ENCODE peak calls at places on chromosomes 5 and 9, in five cellular contexts. One of them, this sample, is unnamed.

GRCh38 chr9:136531904-136532798 is 13.7 kb downstream of the NOTCH1 start:
- DNase-seq in heart left ventricle: no peak
- DNase-seq in stimulated activated CD8-positive, alpha-beta memory T cell treated with anti-CD3 and anti-CD28 coated beads, Interleukin-15, amount 100 ng/mL, for 48 hours: no peak
- DNase-seq in NCI-H774: no peak
- DNase-seq in hepatocyte: no peak
- DNase-seq in this sample: no peak

GRCh38 chr5:178249191-178249989 is 16.8 kb upstream of the PHYKPL start:
- DNase-seq in heart left ventricle: no peak
- DNase-seq in stimulated activated CD8-positive, alpha-beta memory T cell treated with anti-CD3 and anti-CD28 coated beads, Interleukin-15, amount 100 ng/mL, for 48 hours: no peak
- DNase-seq in NCI-H774: no peak
- DNase-seq in hepatocyte: no peak
- DNase-seq in this sample: no peak

GRCh38 chr5:44336708-44337107 is 52.5 kb downstream of the FGF10 start:
- DNase-seq in heart left ventricle: no peak
- DNase-seq in stimulated activated CD8-positive, alpha-beta memory T cell treated with anti-CD3 and anti-CD28 coated beads, Interleukin-15, amount 100 ng/mL, for 48 hours: no peak
- DNase-seq in NCI-H774: no peak
- DNase-seq in hepatocyte: no peak
- DNase-seq in this sample: no peak

GRCh38 chr9:137311171-137311970 is 9.3 kb upstream of the NRARP start:
- DNase-seq in heart left ventricle: peak; percentile 28
- DNase-seq in stimulated activated CD8-positive, alpha-beta memory T cell treated with anti-CD3 and anti-CD28 coated beads, Interleukin-15, amount 100 ng/mL, for 48 hours: no peak
- DNase-seq in NCI-H774: peak; percentile 83
- DNase-seq in hepatocyte: peak; percentile 85
- DNase-seq in this sample: no peak

GRCh38 chr5:39699164-39699563 is 274.4 kb upstream of the DAB2 start:
- DNase-seq in heart left ventricle: no peak
- DNase-seq in stimulated activated CD8-positive, alpha-beta memory T cell treated with anti-CD3 and anti-CD28 coated beads, Interleukin-15, amount 100 ng/mL, for 48 hours: no peak
- DNase-seq in NCI-H774: no peak
- DNase-seq in hepatocyte: no peak
- DNase-seq in this sample: no peak

GRCh38 chr5:159311063-159311462 is 19.2 kb downstream of the IL12B start:
- DNase-seq in heart left ventricle: no peak
- DNase-seq in stimulated activated CD8-positive, alpha-beta memory T cell treated with anti-CD3 and anti-CD28 coated beads, Interleukin-15, amount 100 ng/mL, for 48 hours: no peak
- DNase-seq in NCI-H774: no peak
- DNase-seq in hepatocyte: no peak
- DNase-seq in this sample: no peak

GRCh38 chr9:10366171-10366779 is 246.5 kb downstream of the PTPRD start:
- DNase-seq in heart left ventricle: no peak
- DNase-seq in stimulated activated CD8-positive, alpha-beta memory T cell treated with anti-CD3 and anti-CD28 coated beads, Interleukin-15, amount 100 ng/mL, for 48 hours: no peak
- DNase-seq in NCI-H774: peak; percentile 42
- DNase-seq in hepatocyte: peak; percentile 61
- DNase-seq in this sample: no peak

GRCh38 chr5:56388229-56389065 is 155.3 kb upstream of the ANKRD55 start:
- DNase-seq in heart left ventricle: no peak
- DNase-seq in stimulated activated CD8-positive, alpha-beta memory T cell treated with anti-CD3 and anti-CD28 coated beads, Interleukin-15, amount 100 ng/mL, for 48 hours: no peak
- DNase-seq in NCI-H774: no peak
- DNase-seq in hepatocyte: no peak
- DNase-seq in this sample: no peak

GRCh38 chr9:12874395-12874794 is 99.6 kb downstream of the LURAP1L start:
- DNase-seq in heart left ventricle: no peak
- DNase-seq in stimulated activated CD8-positive, alpha-beta memory T cell treated with anti-CD3 and anti-CD28 coated beads, Interleukin-15, amount 100 ng/mL, for 48 hours: no peak
- DNase-seq in NCI-H774: no peak
- DNase-seq in hepatocyte: no peak
- DNase-seq in this sample: no peak

GRCh38 chr9:95107976-95108375 is 209.5 kb downstream of the FANCC start:
- DNase-seq in heart left ventricle: no peak
- DNase-seq in stimulated activated CD8-positive, alpha-beta memory T cell treated with anti-CD3 and anti-CD28 coated beads, Interleukin-15, amount 100 ng/mL, for 48 hours: no peak
- DNase-seq in NCI-H774: no peak
- DNase-seq in hepatocyte: no peak
- DNase-seq in this sample: no peak

GRCh38 chr5:119876522-119876921 is 247.2 kb downstream of the FAM170A start:
- DNase-seq in heart left ventricle: no peak
- DNase-seq in stimulated activated CD8-positive, alpha-beta memory T cell treated with anti-CD3 and anti-CD28 coated beads, Interleukin-15, amount 100 ng/mL, for 48 hours: no peak
- DNase-seq in NCI-H774: no peak
- DNase-seq in hepatocyte: no peak
- DNase-seq in this sample: no peak

GRCh38 chr9:81855538-81855937 is 72.7 kb upstream of the SPATA31D4 start:
- DNase-seq in heart left ventricle: no peak
- DNase-seq in stimulated activated CD8-positive, alpha-beta memory T cell treated with anti-CD3 and anti-CD28 coated beads, Interleukin-15, amount 100 ng/mL, for 48 hours: no peak
- DNase-seq in NCI-H774: no peak
- DNase-seq in hepatocyte: no peak
- DNase-seq in this sample: no peak

GRCh38 chr5:58771750-58772149 is 188.9 kb downstream of the RAB3C start:
- DNase-seq in heart left ventricle: no peak
- DNase-seq in stimulated activated CD8-positive, alpha-beta memory T cell treated with anti-CD3 and anti-CD28 coated beads, Interleukin-15, amount 100 ng/mL, for 48 hours: no peak
- DNase-seq in NCI-H774: no peak
- DNase-seq in hepatocyte: no peak
- DNase-seq in this sample: no peak

GRCh38 chr9:120559546-120559945 is 20.4 kb downstream of the CDK5RAP2 start:
- DNase-seq in heart left ventricle: no peak
- DNase-seq in stimulated activated CD8-positive, alpha-beta memory T cell treated with anti-CD3 and anti-CD28 coated beads, Interleukin-15, amount 100 ng/mL, for 48 hours: no peak
- DNase-seq in NCI-H774: no peak
- DNase-seq in hepatocyte: no peak
- DNase-seq in this sample: no peak

GRCh38 chr9:70594546-70594945 is 180.1 kb upstream of the KLF9 start:
- DNase-seq in heart left ventricle: no peak
- DNase-seq in stimulated activated CD8-positive, alpha-beta memory T cell treated with anti-CD3 and anti-CD28 coated beads, Interleukin-15, amount 100 ng/mL, for 48 hours: no peak
- DNase-seq in NCI-H774: no peak
- DNase-seq in hepatocyte: no peak
- DNase-seq in this sample: no peak

GRCh38 chr5:74279244-74279643 is 361.3 kb downstream of the ENC1 start:
- DNase-seq in heart left ventricle: no peak
- DNase-seq in stimulated activated CD8-positive, alpha-beta memory T cell treated with anti-CD3 and anti-CD28 coated beads, Interleukin-15, amount 100 ng/mL, for 48 hours: no peak
- DNase-seq in NCI-H774: no peak
- DNase-seq in hepatocyte: no peak
- DNase-seq in this sample: no peak

GRCh38 chr9:94645901-94646300 is 6.6 kb upstream of the FBP1 start:
- DNase-seq in heart left ventricle: no peak
- DNase-seq in stimulated activated CD8-positive, alpha-beta memory T cell treated with anti-CD3 and anti-CD28 coated beads, Interleukin-15, amount 100 ng/mL, for 48 hours: no peak
- DNase-seq in NCI-H774: no peak
- DNase-seq in hepatocyte: no peak
- DNase-seq in this sample: no peak

GRCh38 chr5:173688708-173689107 is 72.3 kb upstream of the BOD1 start:
- DNase-seq in heart left ventricle: no peak
- DNase-seq in stimulated activated CD8-positive, alpha-beta memory T cell treated with anti-CD3 and anti-CD28 coated beads, Interleukin-15, amount 100 ng/mL, for 48 hours: no peak
- DNase-seq in NCI-H774: no peak
- DNase-seq in hepatocyte: no peak
- DNase-seq in this sample: no peak

GRCh38 chr9:133569891-133570651 is 35.6 kb downstream of the ADAMTSL2 start:
- DNase-seq in heart left ventricle: no peak
- DNase-seq in stimulated activated CD8-positive, alpha-beta memory T cell treated with anti-CD3 and anti-CD28 coated beads, Interleukin-15, amount 100 ng/mL, for 48 hours: no peak
- DNase-seq in NCI-H774: no peak
- DNase-seq in hepatocyte: no peak
- DNase-seq in this sample: no peak

GRCh38 chr5:133831506-133832224 is 136.8 kb downstream of the C5orf15 start:
- DNase-seq in heart left ventricle: no peak
- DNase-seq in stimulated activated CD8-positive, alpha-beta memory T cell treated with anti-CD3 and anti-CD28 coated beads, Interleukin-15, amount 100 ng/mL, for 48 hours: no peak
- DNase-seq in NCI-H774: no peak
- DNase-seq in hepatocyte: no peak
- DNase-seq in this sample: no peak

This sample was measured in right atrium auricular region.